ENCODE peak calls at places on chromosome 3, in nine cellular contexts. U is spleen, A is neuronal stem cell, V is heart left ventricle, E is breast epithelium, F is right cardiac atrium, H is Peyer's patch, O is OCI-LY7, B is HepG2. L is an unnamed sample.

GRCh38 chr3:126982125-126982521 is 792 bp upstream of the PLXNA1 start:
- DNase-seq in U (no peak), A (no peak), V (no peak), E (no peak), F (no peak), H (no peak), O (no peak), B (no peak), L (no peak)

GRCh38 chr3:153160451-153161137 is 1.4 kb upstream of the RAP2B start:
- DNase-seq in U (peak), A (peak), V (peak), E (peak), F (peak), H (peak), O (peak), B (peak), L (peak)

GRCh38 chr3:133384331-133385027 is 15.4 kb upstream of the BFSP2 start:
- DNase-seq in U (no peak), A (peak), V (peak), E (peak), F (peak), H (peak), O (peak), B (peak), L (peak)

GRCh38 chr3:42851228-42851834 is 24.3 kb downstream of the CYP8B1 start:
- DNase-seq in U (no peak), A (no peak), V (no peak), E (no peak), F (no peak), H (no peak), O (no peak), B (no peak), L (no peak)

GRCh38 chr3:53044371-53045106 is 1.3 kb downstream of the SFMBT1 start:
- DNase-seq in U (no peak), A (peak), V (peak), E (no peak), F (no peak), H (peak), O (peak), B (no peak), L (peak)

GRCh38 chr3:177195242-177195940 is 1.9 kb downstream of the TBL1XR1 start:
- DNase-seq in U (no peak), A (no peak), V (peak), E (no peak), F (no peak), H (no peak), O (peak), B (no peak), L (peak)

GRCh38 chr3:179175358-179175757 is 27.2 kb downstream of the PIK3CA start:
- DNase-seq in U (no peak), A (no peak), V (no peak), E (no peak), F (no peak), H (no peak), O (no peak), B (no peak), L (no peak)

GRCh38 chr3:17090271-17090992 is 205.7 kb downstream of the PLCL2 start:
- DNase-seq in U (no peak), A (no peak), V (no peak), E (no peak), F (no peak), H (no peak), O (no peak), B (no peak), L (no peak)

GRCh38 chr3:151625057-151625456 is 108.7 kb upstream of the AADACL2 start:
- DNase-seq in U (no peak), A (no peak), V (no peak), E (no peak), F (no peak), H (no peak), O (no peak), B (no peak), L (no peak)

GRCh38 chr3:159763466-159764210 is 225.0 kb upstream of the IL12A start:
- DNase-seq in U (peak), A (peak), V (peak), E (no peak), F (peak), H (peak), O (no peak), B (no peak), L (peak)

GRCh38 chr3:66386925-66387650 is 113.7 kb downstream of the LRIG1 start:
- DNase-seq in U (no peak), A (no peak), V (no peak), E (no peak), F (no peak), H (no peak), O (no peak), B (no peak), L (no peak)

GRCh38 chr3:125039041-125039896 is 16.5 kb downstream of the HEG1 start:
- DNase-seq in U (no peak), A (peak), V (no peak), E (no peak), F (no peak), H (no peak), O (no peak), B (no peak), L (no peak)

GRCh38 chr3:141410861-141411771 is 42.8 kb downstream of the ZBTB38 start:
- DNase-seq in U (no peak), A (no peak), V (no peak), E (no peak), F (no peak), H (no peak), O (no peak), B (no peak), L (no peak)

GRCh38 chr3:124774305-124774673 is 44.0 kb downstream of the UMPS start:
- DNase-seq in U (peak), A (peak), V (peak), E (no peak), F (peak), H (no peak), O (no peak), B (no peak), L (peak)

GRCh38 chr3:134622803-134623365 is 27.9 kb downstream of the KY start:
- DNase-seq in U (peak), A (no peak), V (no peak), E (no peak), F (no peak), H (peak), O (no peak), B (no peak), L (no peak)

GRCh38 chr3:85589145-85589544 is 630.4 kb downstream of the CADM2 start:
- DNase-seq in U (no peak), A (no peak), V (no peak), E (no peak), F (no peak), H (no peak), O (no peak), B (no peak), L (no peak)

GRCh38 chr3:99545941-99546580 is 92.3 kb upstream of the COL8A1 start:
- DNase-seq in U (no peak), A (no peak), V (no peak), E (no peak), F (no peak), H (no peak), O (no peak), B (no peak), L (no peak)

GRCh38 chr3:97901327-97902295 is 70.6 kb downstream of the RIOX2 start:
- DNase-seq in U (no peak), A (no peak), V (no peak), E (no peak), F (no peak), H (no peak), O (no peak), B (peak), L (no peak)

GRCh38 chr3:77871436-77871835 is 831.5 kb downstream of the ROBO2 start:
- DNase-seq in U (no peak), A (no peak), V (no peak), E (no peak), F (no peak), H (no peak), O (no peak), B (no peak), L (no peak)

GRCh38 chr3:118618247-118619040 is 416.2 kb downstream of the IGSF11 start:
- DNase-seq in U (no peak), A (no peak), V (no peak), E (no peak), F (no peak), H (no peak), O (no peak), B (no peak), L (no peak)

GRCh38 chr3:116517308-116517707 is 72.0 kb upstream of the LSAMP start:
- DNase-seq in U (no peak), A (no peak), V (no peak), E (no peak), F (no peak), H (no peak), O (peak), B (no peak), L (no peak)

GRCh38 chr3:167094632-167095031 is 285.5 kb downstream of the ZBBX start:
- DNase-seq in U (no peak), A (no peak), V (no peak), E (no peak), F (no peak), H (no peak), O (no peak), B (no peak), L (no peak)

GRCh38 chr3:13014755-13015285 is 58.4 kb downstream of the IQSEC1 start:
- DNase-seq in U (no peak), A (no peak), V (no peak), E (peak), F (no peak), H (no peak), O (no peak), B (no peak), L (no peak)

GRCh38 chr3:194396561-194396896 is 2.5 kb downstream of the GP5 start:
- DNase-seq in U (no peak), A (no peak), V (no peak), E (no peak), F (no peak), H (no peak), O (no peak), B (peak), L (no peak)
- H3K4me3 ChIP-seq in U (peak), A (no peak), V (no peak), E (peak), F (no peak), H (peak), O (no peak), B (peak), L (no peak)

GRCh38 chr3:195081242-195081963 is 189.6 kb downstream of the XXYLT1 start:
- DNase-seq in U (peak), A (no peak), V (no peak), E (no peak), F (no peak), H (no peak), O (no peak), B (no peak), L (no peak)
- H3K27ac ChIP-seq in U (no peak), A (no peak), V (peak), E (peak), F (peak), H (no peak), O (no peak), B (no peak), L (peak)

DNA sequence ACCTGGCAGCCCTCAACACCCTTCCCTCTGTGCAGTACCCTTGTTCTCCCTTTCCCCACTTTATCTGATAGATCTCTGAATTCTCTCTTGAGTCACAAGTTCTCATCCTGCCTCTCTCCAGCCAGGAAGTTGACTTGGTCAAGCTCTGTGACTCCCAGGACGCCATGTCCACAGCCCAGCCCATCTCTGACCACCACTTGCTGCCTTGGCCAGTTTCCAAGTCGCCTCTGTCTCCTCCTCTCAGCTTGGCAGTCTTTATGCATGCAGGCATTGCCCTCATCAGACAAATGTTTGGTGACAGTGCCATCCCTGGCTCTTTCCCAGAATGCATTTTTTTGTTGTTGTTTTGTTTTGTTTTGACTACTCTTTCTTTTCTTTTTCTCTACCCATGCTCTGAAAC is 25.7 kb downstream of the ZNF35 start:
- DNase-seq in U (no peak), A (no peak), V (no peak), E (no peak), F (no peak), H (no peak), O (no peak), B (no peak), L (no peak)
- H3K4me3 ChIP-seq in U (no peak), A (no peak), V (no peak), E (no peak), F (no peak), H (no peak), O (no peak), B (no peak), L (no peak)

GRCh38 chr3:14410106-14410500 is 7.7 kb downstream of the SLC6A6 start:
- DNase-seq in U (no peak), A (no peak), V (no peak), E (no peak), F (no peak), H (no peak), O (no peak), B (no peak), L (no peak)
- H3K27ac ChIP-seq in U (no peak), A (no peak), V (no peak), E (peak), F (peak), H (no peak), O (peak), B (no peak), L (no peak)

GRCh38 chr3:187737401-187738088 is 7.7 kb downstream of the BCL6 start:
- DNase-seq in U (peak), A (no peak), V (peak), E (peak), F (peak), H (peak), O (no peak), B (no peak), L (peak)

GRCh38 chr3:187739125-187739560 is 6.1 kb downstream of the BCL6 start:
- DNase-seq in U (peak), A (peak), V (peak), E (no peak), F (peak), H (peak), O (peak), B (no peak), L (peak)

GRCh38 chr3:187736418-187736871 is 8.8 kb downstream of the BCL6 start:
- DNase-seq in U (no peak), A (no peak), V (peak), E (no peak), F (no peak), H (no peak), O (no peak), B (no peak), L (no peak)

GRCh38 chr3:187738400-187739124 is 6.7 kb downstream of the BCL6 start:
- DNase-seq in U (peak), A (peak), V (peak), E (peak), F (peak), H (peak), O (peak), B (peak), L (peak)

DNA sequence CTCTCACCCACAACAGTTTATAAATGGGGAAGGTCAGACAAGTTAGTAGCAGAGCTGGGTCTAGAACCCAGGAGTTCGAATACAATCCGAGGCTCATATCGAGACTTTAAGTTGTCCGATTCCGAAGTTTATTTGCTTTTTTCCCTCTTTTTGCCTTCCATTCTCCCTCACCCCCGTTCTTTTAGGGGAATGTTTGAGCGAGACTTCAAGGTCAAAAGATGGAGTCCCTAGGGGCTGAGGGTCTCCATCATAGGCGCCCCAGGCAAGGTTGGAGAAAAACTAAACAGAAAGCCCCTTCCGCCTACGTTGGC is 7.2 kb downstream of the BCL6 start:
- DNase-seq in U (no peak), A (no peak), V (no peak), E (no peak), F (no peak), H (no peak), O (no peak), B (no peak), L (no peak)
- H3K4me3 ChIP-seq in U (peak), A (peak), V (peak), E (peak), F (peak), H (peak), O (peak), B (peak), L (peak)